ENCODE peak calls at places on chromosome 4, in nine cellular contexts. One of them, this sample, is unnamed.

GRCh38 chr4:95165926-95166524 is 382.7 kb downstream of the UNC5C start:
- DNase-seq in BJ: no peak
- DNase-seq in SK-N-SH: peak
- DNase-seq in right lobe of liver: no peak
- DNase-seq in myocyte: peak
- DNase-seq in stimulated activated CD8-positive, alpha-beta memory T cell treated with anti-CD3 and anti-CD28 coated beads, Interleukin-7, amount 100 ng/mL, for 1 hour: no peak
- DNase-seq in HS-5: peak
- DNase-seq in amygdala: no peak
- DNase-seq in uterus: peak
- DNase-seq in this sample: peak

GRCh38 chr4:143424276-143424675 is 87.6 kb downstream of the GAB1 start:
- DNase-seq in amygdala: no peak
- DNase-seq in BJ: no peak
- DNase-seq in uterus: no peak
- DNase-seq in right lobe of liver: no peak
- DNase-seq in HS-5: no peak
- DNase-seq in myocyte: peak
- DNase-seq in stimulated activated CD8-positive, alpha-beta memory T cell treated with anti-CD3 and anti-CD28 coated beads, Interleukin-7, amount 100 ng/mL, for 1 hour: no peak
- DNase-seq in SK-N-SH: no peak
- DNase-seq in this sample: no peak

GRCh38 chr4:818106-818921 is 7.6 kb downstream of the CPLX1 start:
- DNase-seq in SK-N-SH: no peak
- DNase-seq in right lobe of liver: no peak
- DNase-seq in uterus: no peak
- DNase-seq in BJ: no peak
- DNase-seq in HS-5: no peak
- DNase-seq in amygdala: no peak
- DNase-seq in stimulated activated CD8-positive, alpha-beta memory T cell treated with anti-CD3 and anti-CD28 coated beads, Interleukin-7, amount 100 ng/mL, for 1 hour: no peak
- DNase-seq in myocyte: no peak
- DNase-seq in this sample: no peak

GRCh38 chr4:120056249-120056648 is 10.4 kb downstream of the MAD2L1 start:
- DNase-seq in right lobe of liver: no peak
- DNase-seq in amygdala: no peak
- DNase-seq in uterus: no peak
- DNase-seq in SK-N-SH: no peak
- DNase-seq in myocyte: peak
- DNase-seq in stimulated activated CD8-positive, alpha-beta memory T cell treated with anti-CD3 and anti-CD28 coated beads, Interleukin-7, amount 100 ng/mL, for 1 hour: no peak
- DNase-seq in BJ: peak
- DNase-seq in HS-5: no peak
- DNase-seq in this sample: peak

GRCh38 chr4:89486042-89486441 is 178.4 kb upstream of the GPRIN3 start:
- DNase-seq in amygdala: no peak
- DNase-seq in myocyte: peak
- DNase-seq in HS-5: no peak
- DNase-seq in uterus: no peak
- DNase-seq in BJ: no peak
- DNase-seq in SK-N-SH: peak
- DNase-seq in stimulated activated CD8-positive, alpha-beta memory T cell treated with anti-CD3 and anti-CD28 coated beads, Interleukin-7, amount 100 ng/mL, for 1 hour: no peak
- DNase-seq in right lobe of liver: no peak
- DNase-seq in this sample: peak

GRCh38 chr4:110850461-110851447 is 227.9 kb upstream of the PITX2 start:
- DNase-seq in stimulated activated CD8-positive, alpha-beta memory T cell treated with anti-CD3 and anti-CD28 coated beads, Interleukin-7, amount 100 ng/mL, for 1 hour: no peak
- DNase-seq in SK-N-SH: no peak
- DNase-seq in amygdala: no peak
- DNase-seq in uterus: no peak
- DNase-seq in BJ: no peak
- DNase-seq in HS-5: no peak
- DNase-seq in myocyte: peak
- DNase-seq in right lobe of liver: no peak
- DNase-seq in this sample: no peak

GRCh38 chr4:145679991-145680455 is at the start of gene C4orf51:
- DNase-seq in SK-N-SH: no peak
- DNase-seq in uterus: no peak
- DNase-seq in BJ: peak
- DNase-seq in stimulated activated CD8-positive, alpha-beta memory T cell treated with anti-CD3 and anti-CD28 coated beads, Interleukin-7, amount 100 ng/mL, for 1 hour: no peak
- DNase-seq in right lobe of liver: no peak
- DNase-seq in myocyte: peak
- DNase-seq in amygdala: no peak
- DNase-seq in HS-5: peak
- DNase-seq in this sample: peak

GRCh38 chr4:98332017-98332416 is 70.8 kb downstream of the RAP1GDS1 start:
- DNase-seq in amygdala: no peak
- DNase-seq in uterus: no peak
- DNase-seq in myocyte: no peak
- DNase-seq in HS-5: no peak
- DNase-seq in stimulated activated CD8-positive, alpha-beta memory T cell treated with anti-CD3 and anti-CD28 coated beads, Interleukin-7, amount 100 ng/mL, for 1 hour: no peak
- DNase-seq in SK-N-SH: no peak
- DNase-seq in right lobe of liver: no peak
- DNase-seq in BJ: no peak
- DNase-seq in this sample: no peak

GRCh38 chr4:17535906-17536305 is 20.9 kb downstream of the CLRN2 start:
- DNase-seq in stimulated activated CD8-positive, alpha-beta memory T cell treated with anti-CD3 and anti-CD28 coated beads, Interleukin-7, amount 100 ng/mL, for 1 hour: no peak
- DNase-seq in BJ: no peak
- DNase-seq in SK-N-SH: no peak
- DNase-seq in HS-5: no peak
- DNase-seq in right lobe of liver: no peak
- DNase-seq in uterus: no peak
- DNase-seq in amygdala: no peak
- DNase-seq in myocyte: no peak
- DNase-seq in this sample: peak

GRCh38 chr4:100268807-100269206 is 78.5 kb upstream of the DDIT4L start:
- DNase-seq in uterus: no peak
- DNase-seq in HS-5: no peak
- DNase-seq in SK-N-SH: peak
- DNase-seq in right lobe of liver: no peak
- DNase-seq in myocyte: no peak
- DNase-seq in amygdala: no peak
- DNase-seq in stimulated activated CD8-positive, alpha-beta memory T cell treated with anti-CD3 and anti-CD28 coated beads, Interleukin-7, amount 100 ng/mL, for 1 hour: no peak
- DNase-seq in BJ: no peak
- DNase-seq in this sample: no peak

GRCh38 chr4:88291003-88291402 is 6.6 kb upstream of the PPM1K start:
- DNase-seq in SK-N-SH: peak
- DNase-seq in amygdala: no peak
- DNase-seq in right lobe of liver: no peak
- DNase-seq in stimulated activated CD8-positive, alpha-beta memory T cell treated with anti-CD3 and anti-CD28 coated beads, Interleukin-7, amount 100 ng/mL, for 1 hour: no peak
- DNase-seq in HS-5: no peak
- DNase-seq in uterus: peak
- DNase-seq in myocyte: no peak
- DNase-seq in BJ: no peak
- DNase-seq in this sample: peak